ENCODE peak calls at places on chromosomes 5 and 9, in seven cellular contexts. W is K562, C is SK-N-SH, D is HCT116, Q is H1, H is GM12878, M is HepG2. X is an unnamed sample.

GRCh38 chr9:96045811-96046210 is 170.3 kb downstream of the ERCC6L2 start:
- DNase-seq in W (no peak), C (no peak), D (no peak), Q (no peak), H (no peak), M (no peak), X (no peak)

GRCh38 chr9:87880116-87880515 is 2.6 kb upstream of the SPATA31E1 start:
- DNase-seq in W (no peak), C (no peak), D (no peak), Q (no peak), H (no peak), M (no peak), X (no peak)

GRCh38 chr5:75363726-75364495 is 26.9 kb downstream of the HMGCR start:
- DNase-seq in W (peak; percentile 4), C (no peak), D (no peak), Q (no peak), H (no peak), M (no peak), X (no peak)

GRCh38 chr5:171806976-171807823 is 21.6 kb downstream of the SMIM23 start:
- DNase-seq in W (no peak), C (no peak), D (no peak), Q (no peak), H (no peak), M (no peak), X (no peak)

GRCh38 chr5:102959055-102959454 is 160.9 kb downstream of the GIN1 start:
- DNase-seq in W (peak; percentile 6), C (no peak), D (peak; percentile 92), Q (no peak), H (no peak), M (no peak), X (no peak)

GRCh38 chr5:89315194-89315593 is 432.2 kb upstream of the MEF2C start:
- DNase-seq in W (no peak), C (no peak), D (no peak), Q (no peak), H (no peak), M (no peak), X (no peak)

GRCh38 chr5:96991708-96992107 is 55.8 kb downstream of the LNPEP start:
- DNase-seq in W (no peak), C (no peak), D (no peak), Q (no peak), H (no peak), M (no peak), X (no peak)

GRCh38 chr5:90477073-90477472 is 2.4 kb downstream of the POLR3G start:
- DNase-seq in W (no peak), C (no peak), D (no peak), Q (peak; percentile 61), H (no peak), M (no peak), X (no peak)

GRCh38 chr5:170597876-170598275 is 94.1 kb downstream of the KCNIP1 start:
- DNase-seq in W (no peak), C (no peak), D (no peak), Q (no peak), H (no peak), M (no peak), X (no peak)

GRCh38 chr5:121913397-121913796 is 48.4 kb upstream of the SRFBP1 start:
- DNase-seq in W (no peak), C (no peak), D (no peak), Q (no peak), H (no peak), M (no peak), X (no peak)

GRCh38 chr5:179161901-179162300 is 101.7 kb downstream of the ZNF354C start:
- DNase-seq in W (no peak), C (no peak), D (no peak), Q (no peak), H (no peak), M (no peak), X (no peak)

GRCh38 chr5:173329370-173330150 is 1.3 kb upstream of the STC2 start:
- DNase-seq in W (no peak), C (peak; percentile 81), D (peak; percentile 50), Q (no peak), H (peak; percentile 25), M (peak; percentile 72), X (peak; percentile 96)

GRCh38 chr9:6973762-6974161 is 216.0 kb downstream of the KDM4C start:
- DNase-seq in W (no peak), C (no peak), D (no peak), Q (no peak), H (peak; percentile 58), M (peak; percentile 58), X (no peak)

GRCh38 chr5:40429258-40430111 is 250.2 kb upstream of the PTGER4 start:
- DNase-seq in W (no peak), C (no peak), D (no peak), Q (no peak), H (no peak), M (no peak), X (peak; percentile 51)

GRCh38 chr9:36151306-36152210 is 15.0 kb downstream of the GLIPR2 start:
- DNase-seq in W (no peak), C (no peak), D (no peak), Q (no peak), H (peak; percentile 72), M (no peak), X (no peak)

GRCh38 chr9:134639994-134640393 is 1.6 kb upstream of the COL5A1 start:
- DNase-seq in W (no peak), C (no peak), D (no peak), Q (no peak), H (no peak), M (no peak), X (no peak)

GRCh38 chr9:128138001-128138400 is 10.5 kb upstream of the PTGES2 start:
- DNase-seq in W (no peak), C (no peak), D (no peak), Q (no peak), H (no peak), M (no peak), X (no peak)

GRCh38 chr9:124676159-124676551 is 95.0 kb downstream of the NR6A1 start:
- DNase-seq in W (no peak), C (no peak), D (no peak), Q (no peak), H (no peak), M (no peak), X (no peak)

GRCh38 chr9:124674651-124675050 is 96.5 kb downstream of the NR6A1 start:
- DNase-seq in W (no peak), C (no peak), D (no peak), Q (no peak), H (no peak), M (no peak), X (no peak)

GRCh38 chr9:124675261-124676158 is 95.6 kb downstream of the NR6A1 start:
- DNase-seq in W (no peak), C (no peak), D (no peak), Q (no peak), H (no peak), M (no peak), X (no peak)

GRCh38 chr9:124671861-124672260 is 99.2 kb downstream of the NR6A1 start:
- DNase-seq in W (no peak), C (no peak), D (no peak), Q (no peak), H (no peak), M (no peak), X (no peak)

DNA sequence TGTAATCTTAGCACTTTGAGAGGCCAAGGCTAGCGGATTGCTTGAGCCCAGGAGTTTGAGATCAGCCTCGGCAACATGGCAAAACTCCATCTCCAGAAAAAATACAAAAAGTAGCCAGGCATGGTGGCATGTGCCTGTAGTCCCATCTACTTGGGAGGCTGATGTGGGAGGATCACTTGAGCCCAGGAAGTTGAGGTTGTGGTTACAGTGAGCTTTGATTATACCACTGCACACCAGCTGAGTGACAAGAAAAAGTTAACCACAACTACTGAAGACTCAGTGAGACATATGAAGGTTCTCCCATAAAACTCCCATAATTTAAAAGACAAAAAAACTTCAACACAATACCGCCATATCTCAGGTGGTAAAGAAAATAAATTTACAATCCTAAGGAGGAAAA is 98.0 kb downstream of the NR6A1 start:
- DNase-seq in W (no peak), C (no peak), D (no peak), Q (no peak), H (no peak), M (no peak), X (no peak)
- TF ChIP-seq JUND in W (no peak), C (no peak), D (no peak), Q (no peak), H (no peak), M (no peak), X (no peak)

DNA sequence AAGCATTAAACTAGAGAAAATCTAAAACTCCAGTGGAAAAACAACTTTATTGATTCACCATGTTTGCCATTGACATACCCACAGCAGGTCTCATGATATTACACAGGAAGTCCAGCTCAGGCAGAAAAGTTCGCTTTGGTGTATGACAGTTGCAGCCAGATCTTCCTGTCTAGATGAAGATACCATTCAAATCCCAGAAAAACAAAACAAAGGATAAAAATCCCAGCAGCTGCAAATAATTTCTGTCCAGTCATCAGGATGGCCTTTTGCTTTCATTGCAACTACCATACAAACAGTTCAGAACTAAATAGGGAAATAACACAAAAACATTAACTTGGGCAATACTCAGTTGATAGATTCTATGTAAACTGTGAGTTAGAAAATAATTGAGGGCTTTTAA is 136.0 kb upstream of the NREP start:
- DNase-seq in W (no peak), C (peak; percentile 1), D (no peak), Q (no peak), H (no peak), M (no peak), X (no peak)
- TF ChIP-seq JUND in W (no peak), C (no peak), D (no peak), Q (no peak), H (no peak), M (no peak), X (no peak)

DNA sequence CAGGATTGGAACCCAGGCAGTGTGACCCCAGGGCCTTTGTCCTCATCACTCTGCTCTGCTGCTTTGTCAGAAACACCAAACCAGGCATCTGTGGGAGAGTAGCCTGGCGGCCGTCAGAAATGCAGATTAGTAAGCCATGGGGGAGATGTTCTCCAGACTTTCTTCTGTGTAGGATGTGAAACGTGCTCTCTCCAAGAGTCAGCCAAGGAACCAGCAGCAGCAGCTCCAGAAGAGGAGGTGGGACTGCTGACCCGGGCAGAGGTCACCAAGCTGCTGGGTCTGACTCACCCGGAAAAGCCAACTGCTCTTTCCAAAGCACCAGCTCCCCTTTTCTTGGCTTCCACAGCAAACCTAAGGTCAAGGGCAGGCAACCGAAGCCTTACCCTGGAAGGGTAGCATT is 14.4 kb upstream of the ABLIM3 start:
- DNase-seq in W (no peak), C (no peak), D (no peak), Q (no peak), H (no peak), M (no peak), X (no peak)
- TF ChIP-seq JUND in W (no peak), C (no peak), D (no peak), Q (no peak), H (no peak), M (no peak), X (no peak)

DNA sequence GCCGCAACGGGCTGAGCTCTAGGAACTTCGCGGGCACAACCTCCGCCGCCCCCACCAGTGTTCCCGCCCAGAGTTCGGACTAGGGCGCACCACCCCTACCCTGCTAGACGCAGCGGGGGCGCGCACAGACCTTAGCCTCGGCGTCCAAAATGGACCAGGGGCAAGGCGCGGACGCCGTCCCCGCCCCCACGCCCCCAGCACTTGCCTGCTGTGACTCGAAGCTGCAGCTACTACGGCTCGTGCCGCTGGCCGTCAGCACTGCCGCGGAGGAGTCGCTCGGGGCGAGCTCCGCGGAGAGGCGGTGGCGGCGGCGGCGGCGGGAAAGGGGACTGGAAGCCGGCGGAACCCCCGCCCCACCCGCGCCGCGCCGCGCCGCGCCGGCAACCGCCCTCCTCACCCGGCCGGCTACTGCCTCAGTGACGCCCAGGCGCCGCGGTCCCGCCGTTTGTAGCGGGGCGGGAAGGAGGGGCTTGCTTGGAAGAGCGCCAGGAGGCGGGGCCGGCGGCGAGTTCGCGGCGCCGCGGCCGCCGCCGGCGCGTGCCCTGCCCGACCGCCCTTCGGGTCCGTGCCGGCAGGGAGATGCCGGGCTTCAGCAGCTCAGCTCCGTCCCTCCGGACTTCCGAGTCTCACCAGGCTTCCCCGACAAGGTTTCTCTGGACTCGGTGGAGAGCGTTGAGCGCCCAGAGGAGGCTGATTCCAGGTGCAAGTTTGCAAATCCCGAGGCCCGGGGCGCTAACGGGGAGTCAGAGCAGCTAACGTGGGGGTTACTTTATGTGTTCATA is 4.4 kb downstream of the ELAVL2 start:
- DNase-seq in W (no peak), C (peak; percentile 84), D (no peak), Q (no peak), H (no peak), M (no peak), X (peak; percentile 9)
- TF ChIP-seq JUND in W (no peak), C (no peak), D (no peak), Q (no peak), H (no peak), M (no peak), X (no peak)